ENCODE peak calls at places on chromosomes 5 and 9, in four cellular contexts. Y is ascending aorta, N is H9, S is RWPE1. T is an unnamed sample.

GRCh38 chr9:18352716-18353115 is 121.2 kb upstream of the ADAMTSL1 start:
- DNase-seq in Y (no peak), N (no peak), S (no peak), T (no peak)

GRCh38 chr5:122434120-122434519 is 122.1 kb downstream of the SNCAIP start:
- DNase-seq in Y (no peak), N (no peak), S (no peak), T (no peak)

GRCh38 chr5:165130656-165131055 is 1625.2 kb downstream of the MAT2B start:
- DNase-seq in Y (no peak), N (no peak), S (no peak), T (no peak)

GRCh38 chr5:169350759-169351240 is 49.9 kb upstream of the SLIT3 start:
- DNase-seq in Y (peak), N (no peak), S (peak), T (no peak)

GRCh38 chr5:56522972-56523371 is 289.8 kb upstream of the ANKRD55 start:
- DNase-seq in Y (peak), N (no peak), S (no peak), T (no peak)

GRCh38 chr9:93112116-93112863 is 16.3 kb downstream of the CARD19 start:
- DNase-seq in Y (peak), N (no peak), S (no peak), T (no peak)

GRCh38 chr5:1366514-1366913 is 21.6 kb upstream of the CLPTM1L start:
- DNase-seq in Y (no peak), N (no peak), S (no peak), T (no peak)

GRCh38 chr9:79300153-79300552 is 271.6 kb upstream of the TLE4 start:
- DNase-seq in Y (no peak), N (no peak), S (no peak), T (no peak)

DNA sequence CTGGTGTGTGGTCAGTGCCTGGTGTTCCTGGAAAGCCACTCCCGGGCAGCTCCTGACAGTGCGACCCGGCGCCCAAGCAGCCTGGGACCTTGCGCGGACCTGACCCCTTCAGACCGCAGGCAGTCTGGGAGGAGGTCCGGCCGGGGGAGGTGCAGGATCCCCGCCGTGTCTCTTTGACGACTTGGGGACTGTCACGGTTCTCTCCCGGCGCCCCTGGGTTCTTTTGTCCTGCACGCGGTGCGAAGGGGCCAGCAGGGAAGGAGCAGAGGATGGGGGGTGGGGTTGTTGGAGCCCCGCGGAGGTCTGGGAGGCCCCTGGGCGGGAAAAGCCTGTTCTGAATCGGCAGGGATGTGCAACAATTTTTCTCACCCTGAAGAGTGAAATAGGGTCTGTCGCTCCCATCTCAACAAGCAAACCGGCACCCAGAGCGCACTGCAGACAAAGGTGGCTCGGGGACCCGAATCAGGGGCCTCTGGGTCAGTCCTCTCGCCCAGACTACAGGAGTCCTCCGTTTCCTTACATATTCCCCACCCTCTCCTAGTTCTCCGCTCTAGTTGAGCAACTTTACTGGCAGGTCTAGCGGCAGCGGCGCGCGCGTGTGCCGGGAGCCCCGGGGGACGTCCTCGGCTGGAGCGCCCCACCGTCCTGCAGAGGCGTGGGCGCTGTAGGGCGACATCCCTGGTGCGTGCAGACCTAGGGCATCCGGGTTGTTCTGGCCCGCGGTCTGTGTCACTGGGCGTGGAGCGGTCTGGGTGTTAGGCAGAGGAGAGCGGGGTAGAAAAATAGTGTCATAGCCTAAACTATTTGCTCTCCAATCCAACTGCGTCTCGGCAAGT is 1.2 kb downstream of the VCAN start:
- DNase-seq in Y (peak), N (peak), S (peak), T (no peak)
- H3K27ac ChIP-seq in Y (peak), N (no peak), S (peak), T (peak)

GRCh38 chr5:173771743-173772406 is 116.3 kb upstream of the CPEB4 start:
- DNase-seq in Y (no peak), N (no peak), S (no peak), T (no peak)

GRCh38 chr5:173772407-173773059 is 115.6 kb upstream of the CPEB4 start:
- DNase-seq in Y (no peak), N (no peak), S (no peak), T (no peak)

GRCh38 chr5:173768891-173769290 is 119.3 kb upstream of the CPEB4 start:
- DNase-seq in Y (no peak), N (no peak), S (no peak), T (no peak)

GRCh38 chr5:173770637-173771036 is 117.5 kb upstream of the CPEB4 start:
- DNase-seq in Y (no peak), N (no peak), S (no peak), T (no peak)

DNA sequence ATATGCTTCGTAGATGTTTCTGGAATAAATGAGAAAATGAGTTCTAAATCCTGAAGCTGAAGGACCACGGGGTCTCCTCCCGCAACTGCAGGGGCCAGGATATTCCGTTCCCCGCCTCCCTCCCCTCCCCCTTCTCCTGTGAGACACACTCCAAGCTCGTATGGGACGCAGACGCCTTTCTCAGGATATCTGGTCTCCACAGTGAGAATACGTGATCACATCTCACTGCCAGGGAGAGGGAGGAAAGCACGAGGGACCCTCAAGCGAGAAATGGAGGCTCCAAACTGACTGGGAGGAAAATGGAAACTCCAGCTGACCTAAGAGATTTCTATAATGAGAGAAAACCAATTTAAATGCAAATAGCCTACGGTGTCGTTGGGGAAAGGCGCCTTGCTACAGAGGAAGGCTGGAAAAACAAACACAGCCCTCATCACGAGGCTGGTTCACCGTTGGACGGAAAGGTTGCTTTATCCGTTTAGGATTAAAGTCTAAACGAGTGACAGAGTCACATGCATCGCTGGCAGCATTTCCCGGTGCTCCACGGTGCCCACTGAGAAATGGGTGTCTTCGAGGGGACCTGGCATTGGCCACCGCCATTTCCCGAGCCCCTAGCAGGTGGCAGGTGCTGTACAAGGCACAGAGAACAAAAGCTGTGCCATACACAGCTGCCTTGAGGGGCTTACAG is 116.9 kb upstream of the CPEB4 start:
- DNase-seq in Y (no peak), N (no peak), S (no peak), T (no peak)
- H3K27ac ChIP-seq in Y (no peak), N (no peak), S (no peak), T (no peak)

GRCh38 chr9:121305269-121305994 is 37.5 kb downstream of the GSN start:
- DNase-seq in Y (peak), N (no peak), S (no peak), T (no peak)

GRCh38 chr9:121302341-121302740 is 34.4 kb downstream of the GSN start:
- DNase-seq in Y (no peak), N (no peak), S (no peak), T (no peak)

GRCh38 chr9:121303456-121304451 is 35.8 kb downstream of the GSN start:
- DNase-seq in Y (no peak), N (no peak), S (no peak), T (no peak)

GRCh38 chr9:121302786-121303185 is 34.8 kb downstream of the GSN start:
- DNase-seq in Y (no peak), N (no peak), S (no peak), T (no peak)

DNA sequence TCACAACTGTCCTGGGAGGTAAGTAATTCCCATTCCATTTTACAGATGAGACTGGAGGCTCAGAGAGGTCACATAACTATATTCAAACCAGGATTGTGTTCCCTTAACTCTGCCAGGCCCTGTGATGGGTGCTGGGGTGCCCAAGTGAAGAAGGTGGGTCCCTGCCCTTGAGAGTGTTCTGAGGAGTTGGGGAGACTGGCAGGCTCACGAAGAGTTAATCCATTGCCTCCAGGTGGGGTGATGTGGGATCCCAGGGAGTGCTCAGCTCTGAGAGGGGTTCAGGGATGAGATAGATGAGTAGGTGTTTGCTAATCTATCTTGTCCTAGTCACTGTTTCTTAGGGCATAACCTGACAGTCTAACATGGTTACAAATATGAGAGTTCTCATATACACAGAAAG is 36.7 kb downstream of the GSN start:
- DNase-seq in Y (no peak), N (no peak), S (no peak), T (no peak)
- H3K27ac ChIP-seq in Y (peak), N (no peak), S (no peak), T (peak)

DNA sequence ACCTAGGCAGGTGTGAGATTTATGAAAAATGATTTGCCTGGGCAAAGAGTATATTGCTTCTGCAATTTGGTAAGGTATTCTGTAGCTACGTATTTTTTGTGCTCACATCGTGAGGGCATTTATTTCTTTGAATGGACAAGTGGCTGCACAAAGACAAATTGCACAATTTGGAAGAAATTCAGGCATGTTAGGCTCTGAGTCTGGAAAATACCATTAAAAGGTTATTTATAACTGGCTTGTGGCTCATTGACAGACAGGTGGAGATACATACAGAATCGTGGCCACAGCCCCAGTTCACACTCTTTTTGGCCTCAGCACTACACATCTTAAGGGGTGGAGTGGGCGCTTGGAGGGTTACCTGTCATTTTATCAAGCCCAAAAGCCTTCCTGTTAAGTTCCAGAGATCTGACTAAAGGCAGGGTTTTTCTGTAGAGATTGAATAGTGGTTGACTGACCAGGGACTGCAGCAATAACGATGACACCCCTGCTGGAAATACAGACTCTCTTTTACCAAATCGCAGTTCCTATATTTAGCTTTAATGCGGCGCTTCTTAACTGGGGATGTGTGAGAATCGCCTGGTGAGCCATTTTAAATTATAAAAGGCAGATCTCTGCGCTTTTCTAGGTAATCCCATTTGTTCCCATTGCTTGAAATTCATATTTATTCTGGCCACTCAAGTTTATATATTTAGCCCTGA is 14.7 kb downstream of the MAN2A1 start:
- DNase-seq in Y (no peak), N (no peak), S (no peak), T (no peak)
- H3K27ac ChIP-seq in Y (peak), N (no peak), S (no peak), T (no peak)

GRCh38 chr9:109591691-109592090 is 93.6 kb upstream of the PTPN3 start:
- DNase-seq in Y (no peak), N (no peak), S (no peak), T (no peak)
- H3K27ac ChIP-seq in Y (peak), N (no peak), S (no peak), T (no peak)

DNA sequence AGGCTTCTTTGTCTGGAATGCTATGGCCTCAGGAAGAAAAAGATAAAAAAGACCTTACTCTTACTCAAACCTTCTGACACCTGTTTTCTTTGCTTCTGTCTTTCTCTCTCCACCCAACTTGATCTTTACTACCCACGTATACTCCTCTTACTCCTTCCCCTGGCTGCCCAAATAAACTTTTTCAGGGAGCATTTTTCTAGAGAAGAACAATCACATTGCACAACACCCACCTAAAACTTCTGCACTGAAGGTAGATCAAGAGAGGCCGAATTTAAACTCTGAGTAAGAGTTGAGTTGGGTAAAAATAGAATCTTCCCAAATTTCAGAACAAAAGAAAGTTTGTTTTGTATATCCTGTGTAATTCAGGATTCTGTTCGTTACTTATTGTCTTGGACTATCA is 3.9 kb downstream of the TEX48 start:
- DNase-seq in Y (no peak), N (no peak), S (no peak), T (no peak)
- H3K27ac ChIP-seq in Y (no peak), N (no peak), S (no peak), T (no peak)

GRCh38 chr5:119267958-119268386 is 87.8 kb upstream of the TNFAIP8 start:
- DNase-seq in Y (peak), N (peak), S (peak), T (no peak)

GRCh38 chr5:119268387-119269060 is 87.3 kb upstream of the TNFAIP8 start:
- DNase-seq in Y (peak), N (peak), S (peak), T (peak)

GRCh38 chr5:119270955-119271757 is 84.7 kb upstream of the TNFAIP8 start:
- DNase-seq in Y (no peak), N (no peak), S (no peak), T (no peak)

GRCh38 chr5:119270121-119270565 is 85.7 kb upstream of the TNFAIP8 start:
- DNase-seq in Y (no peak), N (no peak), S (no peak), T (no peak)

GRCh38 chr5:119269061-119269579 is 86.7 kb upstream of the TNFAIP8 start:
- DNase-seq in Y (peak), N (peak), S (peak), T (no peak)
- H3K27ac ChIP-seq in Y (peak), N (no peak), S (peak), T (peak)

DNA sequence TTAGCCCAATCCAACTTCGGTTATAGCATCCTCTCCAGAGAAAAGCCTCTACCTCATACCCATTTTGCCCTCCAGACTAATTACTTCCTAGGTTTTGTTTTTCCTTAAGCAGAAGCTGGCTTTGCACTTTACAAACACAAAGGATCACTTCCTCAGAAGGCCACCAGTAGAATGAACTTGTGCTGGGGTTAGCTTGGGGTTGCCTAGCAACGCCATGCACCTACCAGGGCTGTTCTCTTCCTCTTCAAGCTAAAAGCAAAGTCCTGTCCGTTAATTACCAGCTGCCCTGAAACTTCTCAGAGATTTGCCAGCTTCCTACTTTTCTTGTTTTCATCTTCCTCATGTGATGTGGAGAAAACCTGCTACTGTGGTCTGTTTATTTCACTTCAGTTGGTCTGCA is 132.0 kb upstream of the WWC1 start:
- DNase-seq in Y (no peak), N (peak), S (no peak), T (no peak)
- H3K27ac ChIP-seq in Y (no peak), N (no peak), S (no peak), T (no peak)

DNA sequence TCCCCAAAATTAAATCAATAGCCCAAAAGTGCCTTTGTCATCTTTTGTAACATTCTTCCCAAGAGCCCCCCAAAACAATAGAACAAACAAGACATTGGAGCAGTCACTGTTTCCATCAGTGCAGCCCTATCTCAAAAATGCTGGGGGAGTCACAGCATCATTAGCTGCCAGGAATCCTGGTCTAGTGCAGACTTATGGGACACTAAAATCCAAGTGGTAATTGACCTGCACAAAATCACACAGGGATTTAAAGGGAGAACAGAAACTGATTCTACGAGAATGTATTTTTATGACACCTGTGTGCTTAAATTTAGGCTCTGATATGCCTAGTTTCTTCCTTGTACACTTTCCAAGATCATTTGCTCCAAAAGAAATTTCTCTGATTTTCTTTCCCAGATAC is 172.9 kb downstream of the GLIS3 start:
- DNase-seq in Y (no peak), N (no peak), S (no peak), T (no peak)
- H3K27ac ChIP-seq in Y (peak), N (no peak), S (no peak), T (no peak)

GRCh38 chr5:141508808-141509611 is 20.1 kb downstream of the PCDHGC5 start:
- DNase-seq in Y (peak), N (peak), S (peak), T (no peak)

GRCh38 chr5:141511771-141512325 is 23.0 kb downstream of the PCDHGC5 start:
- DNase-seq in Y (no peak), N (no peak), S (no peak), T (no peak)

GRCh38 chr5:141510850-141511718 is 22.2 kb downstream of the PCDHGC5 start:
- DNase-seq in Y (no peak), N (no peak), S (no peak), T (no peak)

GRCh38 chr5:141508440-141508807 is 19.5 kb downstream of the PCDHGC5 start:
- DNase-seq in Y (no peak), N (no peak), S (no peak), T (no peak)

GRCh38 chr5:141510160-141510559 is 21.3 kb downstream of the PCDHGC5 start:
- DNase-seq in Y (no peak), N (no peak), S (no peak), T (no peak)
- H3K27ac ChIP-seq in Y (peak), N (no peak), S (peak), T (peak)